ENCODE peak calls at places on chromosome X, in seven cellular contexts. M, V, G, Q, H, K and P are unnamed samples.

GRCh38 chrX:81489987-81490386 is 288.1 kb downstream of the SH3BGRL start:
- DNase-seq in H (no peak), V (no peak), M (no peak), Q (no peak), K (peak), G (no peak), P (no peak)

GRCh38 chrX:97238632-97239031 is 354.9 kb downstream of the RPA4 start:
- DNase-seq in K (peak), M (peak), V (no peak), H (peak), G (no peak), Q (no peak), P (no peak)

GRCh38 chrX:10030570-10030969 is 63.4 kb downstream of the CLDN34 start:
- DNase-seq in K (no peak), Q (no peak), M (peak), V (peak), G (no peak), H (peak), P (no peak)

GRCh38 chrX:33725556-33726232 is 406.4 kb downstream of the FAM47A start:
- DNase-seq in M (peak), K (peak), H (peak), V (peak), Q (no peak), G (no peak), P (no peak)

GRCh38 chrX:104205548-104205947 is 39.3 kb downstream of the FAM199X start:
- DNase-seq in H (no peak), M (no peak), Q (no peak), V (no peak), G (no peak), K (no peak), P (no peak)

GRCh38 chrX:123918106-123918721 is 43.3 kb upstream of the STAG2 start:
- DNase-seq in K (no peak), G (no peak), Q (no peak), M (no peak), V (no peak), H (no peak), P (no peak)

GRCh38 chrX:24387724-24388123 is 27.3 kb downstream of the SUPT20HL1 start:
- DNase-seq in V (no peak), M (no peak), H (no peak), Q (no peak), G (no peak), K (peak), P (no peak)

GRCh38 chrX:30196322-30196721 is 19.0 kb upstream of the MAGEB2 start:
- DNase-seq in Q (no peak), G (no peak), M (peak), H (peak), V (no peak), K (peak), P (no peak)

GRCh38 chrX:2423899-2424298 is 76.9 kb downstream of the DHRSX start:
- DNase-seq in Q (no peak), H (no peak), M (no peak), K (no peak), G (no peak), V (no peak), P (no peak)

GRCh38 chrX:329291-329910 is 10.8 kb upstream of the GTPBP6 start:
- DNase-seq in V (peak), H (no peak), K (no peak), Q (no peak), G (no peak), M (no peak), P (no peak)

GRCh38 chrX:70445197-70445656 is 592 bp downstream of the DLG3 start:
- DNase-seq in G (no peak), Q (no peak), K (peak), V (no peak), M (no peak), H (no peak), P (no peak)

GRCh38 chrX:135649561-135649960 is 63.9 kb upstream of the CT45A1 start:
- DNase-seq in G (no peak), K (no peak), Q (no peak), M (no peak), V (no peak), H (no peak), P (no peak)

GRCh38 chrX:108312938-108313337 is 125.3 kb downstream of the COL4A6 start:
- DNase-seq in V (no peak), K (peak), H (peak), Q (no peak), G (no peak), M (peak), P (no peak)
- TF ChIP-seq CTCF in V (no peak), K (no peak), H (no peak), Q (no peak), G (no peak), M (no peak), P (no peak)

DNA sequence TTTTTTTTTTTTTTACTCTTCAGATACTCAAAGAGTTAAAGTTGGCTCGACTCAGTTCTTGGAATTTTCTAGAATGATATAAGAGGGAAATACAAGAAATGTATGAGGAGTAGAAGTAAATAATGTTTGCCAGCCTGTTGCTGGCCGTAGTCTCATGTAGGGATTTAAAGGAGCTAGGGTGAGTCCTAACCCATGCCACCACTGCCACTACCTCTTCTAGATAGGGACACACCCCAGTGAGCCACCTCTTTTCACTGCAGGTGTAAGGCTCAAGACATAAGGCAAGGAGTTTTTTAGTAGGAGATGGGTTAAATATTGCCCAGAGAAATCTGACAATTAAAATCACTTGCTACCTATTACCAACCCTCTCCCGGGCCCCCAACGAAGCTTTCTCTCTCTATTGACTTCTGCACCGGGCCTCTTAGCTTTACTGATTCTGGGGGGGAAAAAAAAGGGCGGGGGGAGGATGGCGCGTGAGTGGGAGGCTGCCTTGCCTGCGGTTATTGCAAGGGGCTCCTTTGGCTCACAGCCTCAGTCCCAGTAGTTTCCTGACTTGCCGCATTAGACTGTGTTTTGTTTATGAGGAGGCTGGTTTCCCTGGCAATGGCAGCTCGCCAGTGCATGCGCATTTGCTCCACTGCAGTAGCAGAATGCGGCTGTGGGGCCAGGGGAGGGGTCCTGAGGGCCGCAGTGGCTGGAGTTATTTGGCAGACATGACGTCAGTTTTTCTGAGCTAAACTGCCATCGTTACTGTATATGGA is 3.0 kb downstream of the LINC00632 start:
- DNase-seq in K (peak), G (peak), Q (peak), H (peak), V (peak), M (peak), P (no peak)
- H3K4me3 ChIP-seq in K (no peak), G (no peak), Q (no peak), H (peak), V (peak), M (peak), P (no peak)

GRCh38 chrX:54540289-54540688 is 10.3 kb downstream of the GNL3L start:
- DNase-seq in H (peak), Q (no peak), K (peak), M (peak), G (no peak), V (no peak), P (no peak)
- TF ChIP-seq CTCF in H (no peak), Q (no peak), K (no peak), M (peak), G (no peak), V (no peak), P (no peak)

DNA sequence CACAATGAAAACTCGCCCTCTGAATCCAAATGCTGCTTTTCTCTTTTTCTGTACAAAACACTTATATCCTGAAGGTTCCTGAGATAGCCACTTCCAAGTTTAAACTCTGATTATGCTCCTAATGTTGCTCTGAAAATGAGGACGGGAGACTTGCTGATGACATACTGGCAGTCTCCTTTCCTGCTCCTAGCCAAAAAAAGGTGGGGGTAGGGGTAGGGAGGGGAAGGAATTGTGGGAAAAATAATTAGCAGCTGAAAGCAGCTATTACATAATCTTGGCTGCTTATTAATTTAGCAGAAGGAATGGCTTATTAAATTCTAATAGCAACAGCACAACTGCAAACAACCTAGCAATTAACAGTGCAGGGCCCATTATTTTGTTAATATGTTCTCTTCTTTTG is 2.0 kb upstream of the AP1S2 start:
- DNase-seq in K (no peak), G (no peak), V (no peak), M (no peak), Q (no peak), H (no peak), P (no peak)
- H3K4me3 ChIP-seq in K (peak), G (no peak), V (no peak), M (no peak), Q (peak), H (no peak), P (peak)

GRCh38 chrX:153568612-153569011 is 30.3 kb downstream of the CCNQ start:
- DNase-seq in H (peak), V (no peak), K (peak), G (no peak), Q (no peak), M (no peak), P (no peak)
- TF ChIP-seq CTCF in H (no peak), V (no peak), K (no peak), G (no peak), Q (peak), M (peak), P (peak)

DNA sequence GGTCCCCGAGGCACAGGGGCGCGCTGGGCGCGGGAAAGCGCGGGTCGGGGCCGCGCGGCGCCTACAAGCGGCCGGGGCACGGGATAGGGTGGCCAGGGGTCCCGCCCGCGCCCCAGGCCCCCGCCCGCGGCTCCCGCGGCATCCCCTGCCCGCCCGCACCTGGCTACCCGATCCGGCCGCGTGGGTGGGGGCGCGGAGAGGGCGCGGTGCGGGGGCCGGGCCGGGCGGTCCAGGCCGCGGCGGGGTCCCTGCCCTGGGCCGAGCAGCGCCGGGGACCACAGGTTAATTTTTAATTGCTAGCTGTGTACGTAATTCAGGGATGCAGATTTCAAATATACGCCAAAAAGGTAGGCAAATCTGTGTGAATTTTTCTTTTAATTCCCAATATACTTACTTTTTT is 44.3 kb upstream of the FAM47C start:
- DNase-seq in K (no peak), V (no peak), H (no peak), Q (no peak), M (no peak), G (no peak), P (no peak)
- H3K4me3 ChIP-seq in K (peak), V (no peak), H (no peak), Q (no peak), M (no peak), G (no peak), P (no peak)

GRCh38 chrX:148535639-148536038 is 35.2 kb downstream of the AFF2 start:
- DNase-seq in Q (no peak), K (no peak), M (no peak), H (no peak), V (no peak), G (no peak), P (no peak)

DNA sequence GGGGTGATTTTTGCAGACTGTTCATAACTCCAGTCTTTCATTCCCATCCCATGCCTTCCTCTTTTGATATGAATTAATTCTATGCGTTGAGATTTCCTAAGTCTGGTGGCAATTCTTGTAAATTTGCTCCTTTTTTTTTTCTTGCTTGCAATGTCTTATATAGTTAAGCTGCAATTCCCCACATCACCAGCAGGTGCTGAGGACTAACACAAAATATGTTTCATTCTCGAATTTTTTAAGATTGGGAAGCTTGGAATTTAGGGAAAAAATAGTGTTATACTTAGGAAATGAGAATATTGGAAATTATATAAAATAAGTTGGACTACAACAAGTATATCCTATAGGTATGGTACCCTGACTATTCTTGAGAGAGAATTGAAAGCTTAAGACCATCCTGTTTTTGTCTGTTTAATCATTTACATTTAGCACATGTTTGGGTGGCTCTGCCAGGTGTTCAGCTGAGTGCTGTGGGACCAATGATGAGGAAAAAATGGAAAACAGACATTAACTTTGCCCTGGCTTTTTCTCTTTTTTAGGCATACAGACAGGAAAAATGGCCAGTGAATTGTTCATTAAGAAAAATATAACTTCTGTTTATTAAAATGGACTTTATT is 30.2 kb downstream of the AFF2 start:
- DNase-seq in K (peak), H (peak), Q (no peak), V (no peak), G (no peak), M (peak), P (no peak)
- TF ChIP-seq CTCF in K (no peak), H (no peak), Q (peak), V (no peak), G (no peak), M (peak), P (peak)

DNA sequence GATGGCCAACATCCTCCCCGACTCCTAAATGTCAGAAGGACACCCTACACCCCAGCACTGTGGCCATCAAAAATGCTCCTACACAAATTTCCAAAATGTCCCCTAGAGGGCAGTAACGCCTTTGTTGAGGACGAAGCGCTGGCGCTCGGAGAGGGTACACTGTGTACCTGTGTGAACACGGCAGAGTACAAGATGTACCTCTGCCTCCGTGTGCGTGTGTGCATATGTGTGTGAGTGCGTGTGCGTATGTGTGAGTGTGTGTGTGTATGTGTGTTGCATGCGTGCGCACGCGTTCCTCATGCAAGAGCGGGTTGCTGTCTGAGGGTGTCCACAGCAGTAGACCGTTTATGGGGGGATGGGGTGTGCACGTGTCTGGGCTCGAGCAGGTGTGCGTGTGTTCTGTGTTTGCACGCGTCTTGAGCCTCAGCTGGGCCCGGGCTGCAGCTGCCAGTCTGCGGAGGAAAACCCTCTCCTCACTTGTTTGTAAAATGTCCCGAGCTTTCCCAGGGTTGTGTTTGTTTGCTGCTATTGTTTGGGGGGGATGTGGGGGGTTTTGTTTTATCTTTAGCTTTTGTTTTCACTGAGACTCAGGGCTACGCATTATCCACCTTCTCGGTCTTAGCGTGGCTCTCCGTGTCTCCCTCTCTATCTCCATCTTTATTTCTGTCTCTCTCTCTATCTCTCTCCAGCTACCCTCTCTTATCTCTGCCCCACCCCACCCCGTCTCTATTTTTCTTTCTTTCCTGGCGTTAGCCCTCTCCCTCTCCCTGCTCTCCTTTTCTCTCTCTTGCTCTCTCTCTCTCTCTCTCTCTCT is 10.4 kb upstream of the TSPYL2 start:
- DNase-seq in Q (peak), V (peak), H (peak), G (peak), K (peak), M (peak), P (no peak)
- H3K4me3 ChIP-seq in Q (peak), V (peak), H (peak), G (peak), K (peak), M (peak), P (peak)

DNA sequence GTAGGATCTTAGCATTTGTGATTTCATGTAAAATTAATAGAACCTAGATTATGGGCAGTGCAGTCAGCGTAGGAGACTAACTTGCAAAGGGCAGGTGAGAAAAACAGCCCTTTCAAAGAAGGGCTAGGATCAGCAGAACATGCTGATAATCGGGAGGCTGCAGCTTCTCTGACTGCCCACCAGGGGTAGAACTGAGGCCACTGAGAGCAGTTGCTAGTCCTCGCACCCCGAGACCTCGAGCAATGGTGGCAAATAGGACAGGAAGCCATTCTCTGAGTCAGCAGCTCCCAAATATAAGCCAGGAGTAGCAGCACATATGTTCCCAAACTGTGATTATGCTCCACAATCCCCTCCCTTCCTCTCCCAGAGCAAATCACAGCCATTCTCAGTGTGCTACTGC is 186.4 kb downstream of the MSL3 start:
- DNase-seq in Q (no peak), M (peak), K (peak), H (peak), G (no peak), V (no peak), P (no peak)
- TF ChIP-seq CTCF in Q (peak), M (peak), K (peak), H (peak), G (no peak), V (no peak), P (peak)

GRCh38 chrX:134373736-134374135 is 86.2 kb upstream of the HPRT1 start:
- DNase-seq in G (no peak), M (no peak), Q (no peak), K (peak), H (peak), V (no peak), P (no peak)

GRCh38 chrX:134374294-134374693 is 85.7 kb upstream of the HPRT1 start:
- DNase-seq in K (no peak), G (no peak), H (peak), V (no peak), M (no peak), Q (no peak), P (no peak)

GRCh38 chrX:134377537-134377936 is 82.4 kb upstream of the HPRT1 start:
- DNase-seq in K (no peak), G (no peak), H (peak), M (peak), Q (no peak), V (no peak), P (peak)

GRCh38 chrX:134374910-134375309 is 85.1 kb upstream of the HPRT1 start:
- DNase-seq in Q (no peak), H (no peak), V (no peak), M (no peak), G (no peak), K (no peak), P (no peak)

GRCh38 chrX:134375691-134376090 is 84.3 kb upstream of the HPRT1 start:
- DNase-seq in K (no peak), Q (no peak), H (no peak), V (no peak), M (no peak), G (no peak), P (no peak)
- H3K4me3 ChIP-seq in K (peak), Q (peak), H (no peak), V (no peak), M (no peak), G (no peak), P (peak)